ENCODE peak calls at places on chromosomes 13 and 19, in six cellular contexts. Z is transverse colon, H is astrocyte of the cerebellum, G is H1, E is endodermal cell, J is thoracic aorta. Q is an unnamed sample.

GRCh38 chr19:46133101-46133627 is 8.7 kb upstream of the IGFL3 start:
- DNase-seq in H (peak), Z (no peak), E (peak), G (peak), J (no peak), Q (no peak)

GRCh38 chr13:112764864-112765561 is 75.2 kb downstream of the ATP11A start:
- DNase-seq in Z (no peak), G (no peak), H (no peak), E (no peak), J (no peak), Q (peak)

GRCh38 chr13:51745236-51745635 is 58.7 kb downstream of the DHRS12 start:
- DNase-seq in E (no peak), Z (no peak), J (no peak), G (no peak), H (no peak), Q (no peak)

GRCh38 chr13:32267836-32268439 is 47.2 kb downstream of the ZAR1L start:
- DNase-seq in E (peak), H (no peak), G (peak), Z (peak), J (no peak), Q (no peak)

GRCh38 chr19:38815059-38816001 is 2.6 kb upstream of the LGALS4 start:
- DNase-seq in G (no peak), H (no peak), J (no peak), Z (peak), E (peak), Q (no peak)

GRCh38 chr19:5775668-5776309 is 8.8 kb downstream of the PRR22 start:
- DNase-seq in H (no peak), Z (no peak), E (no peak), G (no peak), J (no peak), Q (no peak)

GRCh38 chr13:48275507-48275906 is 28.0 kb upstream of the RB1 start:
- DNase-seq in G (no peak), Z (no peak), E (no peak), H (no peak), J (no peak), Q (no peak)

GRCh38 chr13:31742102-31742695 is 2.9 kb downstream of the RXFP2 start:
- DNase-seq in J (no peak), E (peak), H (peak), G (peak), Z (peak), Q (peak)

GRCh38 chr13:50762969-50763568 is 80.4 kb downstream of the DLEU7 start:
- DNase-seq in G (no peak), J (no peak), H (no peak), Z (no peak), E (no peak), Q (no peak)

GRCh38 chr13:21075303-21076264 is 14.2 kb upstream of the LATS2 start:
- DNase-seq in Z (no peak), J (no peak), G (no peak), H (no peak), E (peak), Q (no peak)

GRCh38 chr13:106241974-106242373 is 293.5 kb downstream of the EFNB2 start:
- DNase-seq in J (no peak), G (no peak), H (no peak), E (no peak), Z (no peak), Q (no peak)

GRCh38 chr13:22270881-22271280 is 600.0 kb downstream of the FGF9 start:
- DNase-seq in G (no peak), H (no peak), J (no peak), Z (no peak), E (no peak), Q (no peak)

GRCh38 chr13:57326532-57326931 is 159.5 kb downstream of the PRR20E start:
- DNase-seq in G (no peak), E (no peak), Z (no peak), H (no peak), J (no peak), Q (no peak)

GRCh38 chr19:19159534-19159933 is 10.5 kb downstream of the MEF2B start:
- DNase-seq in J (no peak), G (no peak), H (no peak), E (no peak), Z (no peak), Q (no peak)

GRCh38 chr13:75135325-75135825 is 346.6 kb downstream of the TBC1D4 start:
- DNase-seq in Z (no peak), E (no peak), H (peak), J (no peak), G (no peak), Q (no peak)

GRCh38 chr13:30846311-30846710 is 59.8 kb upstream of the MEDAG start:
- DNase-seq in E (no peak), H (no peak), J (no peak), G (no peak), Z (no peak), Q (peak)

GRCh38 chr13:46475586-46475991 is 77.4 kb upstream of the LRCH1 start:
- DNase-seq in E (no peak), Z (no peak), H (no peak), G (no peak), J (no peak), Q (no peak)

GRCh38 chr13:98466634-98467236 is 110.2 kb downstream of the STK24 start:
- DNase-seq in E (peak), G (no peak), H (no peak), Z (peak), J (no peak), Q (no peak)

GRCh38 chr13:98650376-98651107 is 73.6 kb upstream of the STK24 start:
- DNase-seq in E (no peak), Z (peak), J (no peak), H (no peak), G (no peak), Q (no peak)

DNA sequence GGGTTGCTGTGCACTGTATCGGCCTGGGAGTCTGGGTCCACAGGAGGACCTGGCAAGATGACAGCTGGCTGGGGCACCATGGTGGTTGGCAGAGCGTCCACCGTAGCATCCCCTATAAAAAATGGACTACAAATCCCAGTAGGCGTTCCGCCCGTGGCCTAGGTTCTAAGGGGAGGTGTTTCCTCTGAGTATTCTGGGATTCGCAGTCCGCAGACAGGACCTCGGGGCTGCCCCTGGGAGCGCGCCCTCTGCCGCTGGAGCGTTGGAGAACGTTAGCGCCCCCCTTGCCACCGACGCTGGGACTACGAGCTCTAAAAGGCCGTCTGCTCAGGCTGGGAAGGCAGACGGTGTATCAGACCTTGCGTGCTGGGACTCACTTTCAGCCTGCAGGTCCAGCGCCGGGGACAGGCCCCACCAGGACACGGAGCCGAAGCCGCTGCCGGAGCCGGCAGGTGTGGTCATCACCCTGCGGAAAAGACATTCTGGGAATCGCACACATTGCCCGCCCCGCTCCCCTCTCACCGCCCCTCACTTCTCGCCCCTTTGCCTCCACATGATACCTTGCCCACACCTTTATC is 372 bp downstream of the DNAAF3 start:
- DNase-seq in G (no peak), Z (peak), H (peak), E (peak), J (no peak), Q (no peak)
- TF ChIP-seq CTCF in G (peak), Z (no peak), H (peak), E (peak), J (no peak), Q (peak)

GRCh38 chr19:15463865-15464371 is 426 bp downstream of the RASAL3 start:
- DNase-seq in E (peak), Z (peak), H (no peak), G (no peak), J (no peak), Q (peak)
- TF ChIP-seq CTCF in E (no peak), Z (no peak), H (no peak), G (peak), J (no peak), Q (peak)

GRCh38 chr13:39765801-39766463 is 110.5 kb downstream of the COG6 start:
- DNase-seq in J (no peak), H (peak), Z (peak), G (no peak), E (peak), Q (no peak)
- TF ChIP-seq CTCF in J (no peak), H (no peak), Z (peak), G (peak), E (peak), Q (no peak)

GRCh38 chr13:79155883-79156282 is 250.2 kb downstream of the RBM26 start:
- DNase-seq in E (no peak), Z (no peak), G (no peak), H (no peak), J (no peak), Q (no peak)
- TF ChIP-seq CTCF in E (peak), Z (no peak), G (peak), H (no peak), J (no peak), Q (no peak)

Q was measured in CD14-positive monocyte.